ENCODE peak calls at places on chromosomes 3 and 15, in eight cellular contexts. B is brain microvascular endothelial cell, Q is ovary, F is colonic mucosa, C is endodermal cell, W is fibroblast of lung, Z is lower lobe of right lung, K is cardiac muscle cell. J is an unnamed sample. For H3K36me3, the result is how much of the 10 kb centered on the place peaks cover.

GRCh38 chr3:67790043-67790442 is 135.6 kb upstream of the SUCLG2 start:
- DNase-seq in W (peak), F (peak), Q (no peak), Z (no peak), C (peak), B (peak), K (peak), J (no peak)

GRCh38 chr3:29447946-29448632 is 167.2 kb downstream of the RBMS3 start:
- DNase-seq in F (no peak), C (no peak), Z (no peak), B (no peak), Q (no peak), K (no peak), W (no peak), J (no peak)

GRCh38 chr15:74873756-74874424 is 725 bp upstream of the SCAMP2 start:
- DNase-seq in K (peak), C (no peak), Z (peak), Q (no peak), F (peak), W (peak), B (no peak), J (no peak)

GRCh38 chr3:194661374-194661773 is 10.6 kb downstream of the LSG1 start:
- DNase-seq in C (no peak), W (peak), K (peak), Z (no peak), F (no peak), Q (no peak), B (no peak), J (no peak)

GRCh38 chr3:176513604-176514003 is 683.7 kb downstream of the TBL1XR1 start:
- DNase-seq in Q (no peak), B (no peak), W (peak), K (peak), C (peak), Z (no peak), F (no peak), J (no peak)

GRCh38 chr3:180142041-180142440 is 105.3 kb upstream of the PEX5L start:
- DNase-seq in C (no peak), F (no peak), Z (no peak), W (no peak), Q (no peak), B (no peak), K (no peak), J (no peak)

GRCh38 chr3:148175215-148175614 is 522.5 kb upstream of the AGTR1 start:
- DNase-seq in F (no peak), B (no peak), Z (no peak), K (peak), C (no peak), Q (no peak), W (peak), J (peak)

GRCh38 chr3:168427830-168428471 is 332.2 kb upstream of the GOLIM4 start:
- DNase-seq in K (no peak), Q (no peak), C (no peak), W (no peak), B (no peak), Z (no peak), F (no peak), J (no peak)

GRCh38 chr3:187021748-187022402 is 91.5 kb downstream of the ST6GAL1 start:
- DNase-seq in Z (no peak), F (peak), Q (no peak), W (no peak), C (no peak), B (no peak), K (no peak), J (no peak)

GRCh38 chr15:101425787-101426365 is 63.6 kb downstream of the PCSK6 start:
- DNase-seq in Q (no peak), W (no peak), F (no peak), K (no peak), B (no peak), Z (no peak), C (peak), J (no peak)

GRCh38 chr3:41317718-41318117 is 118.4 kb downstream of the CTNNB1 start:
- DNase-seq in W (peak), C (no peak), F (no peak), K (peak), Z (no peak), B (peak), Q (no peak), J (no peak)

GRCh38 chr3:12464181-12464580 is 20.1 kb upstream of the TSEN2 start:
- DNase-seq in B (no peak), W (no peak), Z (no peak), F (no peak), C (no peak), K (no peak), Q (no peak), J (no peak)

GRCh38 chr3:12460132-12460531 is 24.1 kb upstream of the TSEN2 start:
- DNase-seq in C (no peak), K (no peak), Q (no peak), W (no peak), F (peak), B (no peak), Z (no peak), J (no peak)

GRCh38 chr3:12461097-12461649 is 23.1 kb upstream of the TSEN2 start:
- DNase-seq in Z (no peak), W (no peak), C (no peak), F (no peak), Q (no peak), K (no peak), B (no peak), J (no peak)

GRCh38 chr3:12463686-12464085 is 20.6 kb upstream of the TSEN2 start:
- DNase-seq in Z (no peak), W (no peak), B (no peak), C (no peak), K (no peak), Q (no peak), F (no peak), J (no peak)

DNA sequence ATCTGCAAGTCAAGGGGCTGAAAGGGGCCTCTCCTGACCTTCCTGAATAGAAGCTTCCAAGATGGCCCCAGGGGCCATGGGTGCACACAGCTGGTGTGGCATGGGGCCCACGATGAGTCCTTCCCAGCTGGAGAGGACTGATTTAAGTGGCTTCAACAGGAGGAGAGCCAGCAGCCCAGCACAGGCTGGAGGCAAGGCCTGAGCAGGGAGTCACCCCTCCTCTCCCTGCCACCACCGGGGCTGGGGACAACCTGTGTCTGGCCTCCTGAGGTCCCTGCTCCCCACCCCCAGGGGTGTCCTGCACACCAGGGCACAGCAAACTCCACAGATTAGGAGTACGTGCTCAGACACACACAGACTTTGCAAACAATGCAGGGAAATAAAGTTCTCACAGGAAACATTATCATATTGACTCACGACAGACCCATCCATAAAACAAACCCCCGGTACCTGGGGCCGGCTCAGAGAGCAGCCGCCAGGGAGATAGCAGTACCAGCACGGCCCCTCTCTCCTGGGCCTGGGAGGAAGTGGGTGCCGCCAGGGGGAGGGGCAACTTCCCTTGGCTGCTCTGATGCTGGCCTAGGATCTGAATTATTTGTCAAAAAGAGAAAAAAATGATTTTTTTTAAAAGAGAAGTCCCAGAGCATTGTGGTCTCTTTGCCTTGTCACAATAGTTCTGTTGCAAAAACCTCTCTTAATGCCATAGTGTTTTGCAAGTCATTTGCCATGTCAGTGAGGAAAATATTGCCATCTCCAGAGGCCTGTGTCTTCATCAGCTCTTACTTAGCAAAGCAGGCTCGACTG is 21.9 kb upstream of the TSEN2 start:
- DNase-seq in B (no peak), Z (peak), C (no peak), W (no peak), K (peak), Q (no peak), F (peak), J (no peak)
- H3K36me3 ChIP-seq in B (under half), Z (under half), C (under half), W (under half), K (under half), Q (under half), F (under half), J (under half)

GRCh38 chr3:46971151-46971550 is 5.4 kb downstream of the CCDC12 start:
- DNase-seq in C (no peak), K (no peak), B (no peak), W (no peak), F (no peak), Q (no peak), Z (no peak), J (no peak)
- TF ChIP-seq CTCF in C (no peak), K (no peak), B (no peak), W (no peak), F (no peak), Q (no peak), Z (no peak), J (no peak)

GRCh38 chr15:29070471-29071192 is 184.9 kb downstream of the APBA2 start:
- DNase-seq in F (no peak), W (no peak), K (no peak), C (peak), Z (no peak), Q (no peak), B (no peak), J (no peak)

GRCh38 chr15:29072444-29072843 is 186.7 kb downstream of the APBA2 start:
- DNase-seq in Z (no peak), C (no peak), F (no peak), B (no peak), K (no peak), Q (no peak), W (no peak), J (no peak)

GRCh38 chr15:29071907-29072273 is 186.1 kb downstream of the APBA2 start:
- DNase-seq in Z (no peak), K (no peak), B (no peak), Q (no peak), C (no peak), W (no peak), F (no peak), J (no peak)

GRCh38 chr15:29074045-29074444 is 188.3 kb downstream of the APBA2 start:
- DNase-seq in W (no peak), C (no peak), K (peak), Z (no peak), Q (no peak), F (no peak), B (no peak), J (no peak)

DNA sequence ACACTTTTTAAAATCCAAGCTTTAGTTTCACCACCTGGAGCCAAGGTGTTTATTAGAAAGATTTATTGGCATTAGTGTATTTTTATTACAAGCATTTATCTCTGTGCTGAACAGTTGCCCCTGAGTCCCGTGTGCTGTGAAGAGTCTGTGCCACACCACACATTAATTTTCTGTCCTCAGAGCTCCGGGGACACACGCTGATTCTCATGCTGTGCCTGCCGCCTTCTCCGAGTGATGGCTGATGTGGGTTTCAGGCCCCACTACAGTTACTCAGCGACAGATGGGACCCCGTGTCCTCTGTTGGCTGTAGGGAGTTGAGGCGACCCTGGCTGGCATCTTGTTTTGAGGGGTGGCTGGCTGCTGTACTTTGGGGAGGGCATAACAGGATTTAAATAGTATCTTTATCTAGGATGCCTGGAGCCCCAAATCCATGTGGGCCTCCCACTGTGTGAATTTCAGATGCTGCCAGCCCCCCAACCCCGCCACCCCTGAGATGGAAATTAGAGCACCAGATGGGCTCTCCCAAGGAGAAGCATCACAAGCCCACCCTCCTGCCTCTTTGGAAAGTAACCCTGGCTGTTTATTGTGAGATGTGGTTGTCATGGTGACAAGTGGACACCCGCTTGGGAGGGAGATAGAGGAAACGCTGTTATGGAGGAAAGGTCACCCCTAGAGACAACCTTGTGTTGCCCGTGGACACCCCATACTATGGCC is 185.6 kb downstream of the APBA2 start:
- DNase-seq in W (no peak), Z (no peak), B (no peak), K (no peak), C (no peak), F (no peak), Q (no peak), J (no peak)
- H3K4me3 ChIP-seq in W (no peak), Z (no peak), B (no peak), K (no peak), C (no peak), F (no peak), Q (no peak), J (no peak)

DNA sequence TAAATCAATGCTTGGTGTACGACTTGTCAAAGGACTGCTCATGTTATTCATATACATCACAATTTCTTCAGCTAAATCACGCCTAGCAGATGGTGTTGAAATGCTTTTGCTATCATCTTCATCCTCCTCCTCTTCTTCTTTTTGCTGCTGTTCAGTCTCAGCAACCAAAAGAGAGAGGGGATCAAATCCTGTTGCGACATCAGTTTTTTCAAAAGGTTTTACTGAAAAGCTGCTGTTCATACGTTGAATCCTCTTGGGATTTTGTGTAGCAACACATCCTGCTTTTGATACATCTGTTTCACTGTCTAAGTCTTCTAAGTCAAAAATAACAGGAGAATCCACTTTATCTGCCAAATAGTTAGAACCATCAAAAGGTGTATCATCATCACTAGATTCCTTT is 69.0 kb downstream of the SLC24A1 start:
- DNase-seq in B (no peak), F (no peak), W (no peak), C (no peak), Z (no peak), Q (no peak), K (peak), J (no peak)
- H3K36me3 ChIP-seq in B (under half), F (under half), W (under half), C (under half), Z (half or more), Q (under half), K (under half), J (under half)

GRCh38 chr15:38652183-38652794 is 87.7 kb upstream of the RASGRP1 start:
- DNase-seq in C (no peak), K (no peak), B (no peak), W (no peak), F (no peak), Q (no peak), Z (no peak), J (no peak)

GRCh38 chr15:38650936-38651327 is 86.3 kb upstream of the RASGRP1 start:
- DNase-seq in W (no peak), B (no peak), Z (no peak), C (no peak), K (no peak), F (no peak), Q (no peak), J (no peak)

GRCh38 chr15:38648116-38648843 is 83.7 kb upstream of the RASGRP1 start:
- DNase-seq in B (no peak), Q (no peak), Z (no peak), C (no peak), F (no peak), W (no peak), K (peak), J (no peak)

GRCh38 chr15:38651328-38652038 is 86.9 kb upstream of the RASGRP1 start:
- DNase-seq in Z (no peak), F (no peak), B (no peak), K (no peak), Q (no peak), C (peak), W (no peak), J (no peak)

GRCh38 chr15:38650384-38650783 is 85.8 kb upstream of the RASGRP1 start:
- DNase-seq in Z (no peak), W (no peak), C (no peak), K (no peak), Q (no peak), B (no peak), F (no peak), J (no peak)
- TF ChIP-seq CTCF in Z (no peak), W (no peak), C (peak), K (no peak), Q (no peak), B (no peak), F (no peak), J (no peak)

GRCh38 chr3:159627229-159627628 is 361.4 kb upstream of the IL12A start:
- DNase-seq in B (no peak), C (no peak), Q (no peak), K (no peak), W (no peak), Z (no peak), F (peak), J (no peak)

GRCh38 chr3:159625594-159625993 is 363.0 kb upstream of the IL12A start:
- DNase-seq in F (no peak), Z (no peak), Q (no peak), K (no peak), B (no peak), W (no peak), C (no peak), J (no peak)

GRCh38 chr3:159626598-159626997 is 362.0 kb upstream of the IL12A start:
- DNase-seq in F (no peak), Q (no peak), W (no peak), B (no peak), K (no peak), C (no peak), Z (no peak), J (no peak)

GRCh38 chr3:159629329-159630084 is 359.1 kb upstream of the IL12A start:
- DNase-seq in W (no peak), Q (no peak), F (no peak), B (no peak), K (no peak), C (no peak), Z (no peak), J (no peak)

DNA sequence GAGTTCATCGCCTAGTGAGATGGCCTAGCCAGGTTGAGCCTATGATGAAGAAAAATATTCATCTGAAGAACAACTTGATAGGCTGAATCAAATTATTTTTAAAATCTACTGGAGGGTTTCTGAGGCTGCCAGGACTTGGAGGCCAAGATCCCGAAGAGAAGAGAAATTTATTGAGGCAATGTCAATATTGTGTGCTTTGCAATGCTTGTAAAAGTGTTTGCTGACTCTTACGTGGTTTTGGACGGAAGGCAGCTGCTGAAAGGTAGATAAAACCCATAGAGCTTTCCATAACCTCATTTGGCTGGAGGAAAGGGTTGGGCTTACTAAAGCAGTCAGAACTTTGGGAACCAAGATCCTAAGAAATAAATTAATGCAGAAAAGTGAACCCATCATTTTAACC is 361.0 kb upstream of the IL12A start:
- DNase-seq in F (peak), W (no peak), Z (no peak), C (no peak), K (no peak), B (no peak), Q (no peak), J (no peak)
- H3K4me3 ChIP-seq in F (no peak), W (no peak), Z (no peak), C (no peak), K (no peak), B (no peak), Q (no peak), J (no peak)

GRCh38 chr15:92920595-92921169 is 20.6 kb downstream of the CHD2 start:
- DNase-seq in C (no peak), F (no peak), W (no peak), K (no peak), Q (no peak), B (no peak), Z (no peak), J (no peak)
- H3K36me3 ChIP-seq in C (half or more), F (under half), W (under half), K (under half), Q (under half), B (under half), Z (under half), J (under half)

J was measured in BJ.